ENCODE peak calls at places on chromosome 1, in five cellular contexts. D, Z, L, P and F are unnamed samples. For H3K4me1, the result is how much of the 10 kb centered on the place peaks cover.

GRCh38 chr1:235784950-235785349 is 81.8 kb downstream of the LYST start:
- DNase-seq in D (no peak), Z (no peak), L (no peak), P (no peak), F (no peak)

GRCh38 chr1:219160942-219161341 is 12.7 kb upstream of the LYPLAL1 start:
- DNase-seq in P (no peak), L (peak), Z (peak), D (no peak), F (no peak)

GRCh38 chr1:31822766-31823165 is 6.9 kb upstream of the SPOCD1 start:
- DNase-seq in L (peak), P (no peak), Z (no peak), D (no peak), F (no peak)

GRCh38 chr1:235093013-235093618 is 35.5 kb downstream of the TOMM20 start:
- DNase-seq in D (no peak), L (peak), P (peak), Z (peak), F (peak)

GRCh38 chr1:40379785-40380452 is 6.4 kb downstream of the SMAP2 start:
- DNase-seq in P (no peak), L (peak), D (no peak), Z (peak), F (no peak)

GRCh38 chr1:53145942-53146708 is 3.7 kb upstream of the SLC1A7 start:
- DNase-seq in Z (peak), L (peak), D (peak), P (peak), F (peak)

GRCh38 chr1:232655041-232655745 is 25.3 kb upstream of the SIPA1L2 start:
- DNase-seq in P (no peak), Z (peak), D (peak), L (no peak), F (no peak)

GRCh38 chr1:174204697-174205308 is 45.5 kb downstream of the RABGAP1L start:
- DNase-seq in D (no peak), Z (peak), P (no peak), L (no peak), F (no peak)

GRCh38 chr1:33378976-33379375 is 51.9 kb downstream of the PHC2 start:
- DNase-seq in Z (no peak), D (no peak), P (no peak), L (no peak), F (no peak)

GRCh38 chr1:117575586-117576225 is 30.1 kb upstream of the TENT5C start:
- DNase-seq in P (no peak), D (no peak), Z (no peak), L (no peak), F (no peak)

GRCh38 chr1:243323481-243323880 is 67.6 kb downstream of the SDCCAG8 start:
- DNase-seq in L (no peak), P (no peak), D (no peak), Z (no peak), F (no peak)

GRCh38 chr1:230517786-230518185 is 91.7 kb upstream of the PGBD5 start:
- DNase-seq in L (no peak), D (no peak), Z (peak), P (peak), F (no peak)

GRCh38 chr1:18941221-18942141 is 15.0 kb downstream of the IFFO2 start:
- DNase-seq in D (peak), Z (peak), P (peak), L (peak), F (peak)

GRCh38 chr1:111563619-111564018 is 56.0 kb upstream of the RAP1A start:
- DNase-seq in P (no peak), D (peak), Z (peak), L (peak), F (no peak)

GRCh38 chr1:110087812-110088738 is 17.6 kb upstream of the ALX3 start:
- DNase-seq in Z (peak), L (peak), D (peak), P (peak), F (no peak)

GRCh38 chr1:28028873-28029654 is 59.3 kb downstream of the EYA3 start:
- DNase-seq in D (no peak), L (no peak), Z (no peak), P (no peak), F (no peak)

GRCh38 chr1:15848143-15848928 is 829 bp downstream of the SPEN start:
- DNase-seq in L (no peak), Z (no peak), D (peak), P (peak), F (peak)

GRCh38 chr1:114008352-114009041 is 29.2 kb downstream of the OLFML3 start:
- DNase-seq in D (no peak), Z (no peak), L (peak), P (no peak), F (no peak)

GRCh38 chr1:65398083-65398482 is 22.4 kb upstream of the LEPR start:
- DNase-seq in Z (no peak), P (no peak), L (no peak), D (peak), F (no peak)

GRCh38 chr1:93591291-93591832 is 90.3 kb downstream of the BCAR3 start:
- DNase-seq in Z (peak), L (no peak), P (no peak), D (no peak), F (no peak)

GRCh38 chr1:213530607-213531320 is 457.0 kb upstream of the PROX1 start:
- DNase-seq in P (no peak), D (no peak), Z (no peak), L (no peak), F (no peak)

GRCh38 chr1:109248797-109249629 is at the start of gene CELSR2:
- DNase-seq in D (peak), Z (peak), P (peak), L (peak), F (peak)

GRCh38 chr1:150621497-150622113 is 7.8 kb downstream of the ENSA start:
- DNase-seq in L (peak), Z (peak), P (peak), D (no peak), F (no peak)

GRCh38 chr1:218217040-218217439 is 68.1 kb upstream of the RRP15 start:
- DNase-seq in D (no peak), Z (no peak), P (no peak), L (no peak), F (no peak)

GRCh38 chr1:244361764-244362473 is 89.8 kb downstream of the ADSS2 start:
- DNase-seq in Z (no peak), L (peak), D (no peak), P (peak), F (no peak)

GRCh38 chr1:216350186-216350585 is 73.1 kb downstream of the USH2A start:
- DNase-seq in L (no peak), Z (no peak), P (no peak), D (no peak), F (no peak)

GRCh38 chr1:162367772-162368171 is 8.9 kb downstream of the SPATA46 start:
- DNase-seq in D (no peak), Z (no peak), P (no peak), L (no peak), F (no peak)

GRCh38 chr1:54465351-54465811 is 59.2 kb upstream of the SSBP3 start:
- DNase-seq in L (peak), P (no peak), Z (no peak), D (no peak), F (peak)
- H3K9ac ChIP-seq in L (no peak), P (no peak), Z (no peak), D (no peak), F (peak)

GRCh38 chr1:44721521-44722361 is 9.2 kb downstream of the RNU5D-1 start:
- DNase-seq in Z (peak), D (peak), P (no peak), L (peak), F (no peak)

GRCh38 chr1:44725309-44725698 is 5.7 kb downstream of the RNU5D-1 start:
- DNase-seq in Z (no peak), D (no peak), L (no peak), P (no peak), F (no peak)

GRCh38 chr1:44723496-44724407 is 7.2 kb downstream of the RNU5D-1 start:
- DNase-seq in P (no peak), Z (no peak), D (no peak), L (no peak), F (no peak)

GRCh38 chr1:44724408-44725308 is 6.3 kb downstream of the RNU5D-1 start:
- DNase-seq in P (no peak), L (no peak), Z (no peak), D (no peak), F (no peak)

DNA sequence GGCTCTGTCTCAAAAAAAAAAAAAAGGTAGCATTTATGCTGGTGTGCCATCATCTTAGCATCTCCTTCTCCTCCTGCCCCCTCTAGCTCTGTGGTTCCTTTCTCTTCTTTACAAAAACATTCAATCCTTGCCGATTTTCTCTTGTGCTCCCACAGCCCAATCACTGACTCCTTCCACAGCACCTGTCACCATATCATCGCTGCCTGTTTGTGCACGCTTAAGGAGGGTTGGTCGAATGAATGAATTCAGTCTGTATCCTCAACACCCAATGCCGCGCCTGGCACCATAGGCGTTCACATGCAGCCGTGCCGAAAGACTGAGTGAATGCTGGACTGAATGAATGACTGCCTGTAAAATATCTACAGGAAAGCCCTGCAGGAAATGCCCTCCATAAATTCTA is 7.9 kb downstream of the RNU5D-1 start:
- DNase-seq in Z (no peak), L (no peak), P (no peak), D (no peak), F (no peak)
- H3K4me1 ChIP-seq in Z (under half), L (under half), P (under half), D (under half), F (under half)

GRCh38 chr1:156444407-156445001 is 56.1 kb downstream of the MEF2D start:
- DNase-seq in L (no peak), P (peak), D (no peak), Z (peak), F (no peak)
- H3K27ac ChIP-seq in L (no peak), P (no peak), D (no peak), Z (no peak), F (no peak)

GRCh38 chr1:223714849-223715709 is 2.7 kb downstream of the CAPN2 start:
- DNase-seq in Z (peak), P (peak), L (peak), D (peak), F (no peak)
- H3K9ac ChIP-seq in Z (peak), P (no peak), L (no peak), D (peak), F (peak)

DNA sequence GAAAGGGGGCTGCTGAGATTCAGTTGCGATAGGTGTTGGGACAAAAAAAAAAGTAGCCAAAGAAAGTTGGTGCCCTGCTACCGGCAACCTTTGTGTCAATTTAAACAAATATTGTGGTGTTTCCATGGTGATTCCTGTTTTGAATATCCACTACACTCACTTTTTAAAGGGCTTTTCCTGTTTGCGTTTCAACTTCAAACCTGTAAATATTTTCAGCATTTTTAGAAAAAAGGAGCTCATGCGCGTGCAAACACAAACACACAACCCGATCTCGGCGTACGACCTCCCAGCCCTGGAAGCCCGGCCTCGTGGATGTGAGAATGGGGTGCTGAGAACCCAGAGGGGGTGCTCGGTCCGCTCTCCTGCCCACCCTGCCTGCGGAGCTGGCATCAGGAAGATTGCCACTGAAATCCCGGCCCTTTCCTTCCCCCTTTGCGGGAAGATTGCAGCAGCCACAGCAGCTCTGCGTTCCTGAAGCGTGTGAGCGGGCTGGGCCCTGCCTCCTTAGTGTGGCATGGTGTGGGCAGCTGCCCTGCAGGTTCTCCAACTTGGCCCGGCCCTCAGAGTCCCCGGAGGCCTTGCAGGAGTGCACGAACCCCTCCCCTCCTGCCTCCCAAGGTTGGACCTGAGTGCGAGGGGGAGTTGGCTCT is 34.8 kb downstream of the CASZ1 start:
- DNase-seq in Z (peak), D (no peak), P (no peak), L (no peak), F (peak)
- H3K4me1 ChIP-seq in Z (under half), D (under half), P (under half), L (under half), F (under half)